ENCODE peak calls at places on chromosomes 2 and 18, in eight cellular contexts. C is HCT116, W is neural progenitor cell, S is hepatocyte, Z is SK-N-SH, D is PC-3, O is OCI-LY7, E is MM.1S. K is an unnamed sample. For H3K9me3, the result is how much of the 10 kb centered on the place peaks cover.

GRCh38 chr2:176114120-176114929 is 2.3 kb upstream of the HOXD10 start:
- DNase-seq in S (no peak), C (no peak), O (no peak), E (no peak), D (peak), Z (no peak), W (no peak), K (peak)

GRCh38 chr18:61797691-61798590 is 94.9 kb downstream of the RNF152 start:
- DNase-seq in C (no peak), Z (peak), D (no peak), W (no peak), E (no peak), S (no peak), O (no peak), K (no peak)

GRCh38 chr2:132037527-132038178 is 124.1 kb downstream of the ANKRD30BL start:
- DNase-seq in E (peak), D (no peak), S (peak), C (no peak), W (peak), Z (peak), O (peak), K (peak)

GRCh38 chr2:28579606-28580005 is 83.7 kb downstream of the PLB1 start:
- DNase-seq in Z (no peak), D (no peak), C (no peak), E (no peak), W (no peak), O (no peak), S (no peak), K (no peak)

GRCh38 chr2:133605031-133605773 is 36.9 kb upstream of the NCKAP5 start:
- DNase-seq in C (no peak), S (no peak), E (no peak), Z (no peak), D (no peak), O (no peak), W (peak), K (peak)

GRCh38 chr2:241970711-241971110 is 101.2 kb downstream of the RTP5 start:
- DNase-seq in D (no peak), O (no peak), Z (no peak), E (no peak), W (no peak), C (no peak), S (no peak), K (no peak)

GRCh38 chr2:45713591-45713990 is 62.1 kb downstream of the PRKCE start:
- DNase-seq in O (no peak), D (no peak), C (no peak), W (no peak), Z (no peak), S (no peak), E (peak), K (no peak)

GRCh38 chr2:191582355-191582754 is 95.6 kb upstream of the NABP1 start:
- DNase-seq in D (peak), W (no peak), C (no peak), O (no peak), Z (no peak), E (no peak), S (no peak), K (peak)

GRCh38 chr2:239142806-239143205 is 258.0 kb downstream of the HDAC4 start:
- DNase-seq in S (no peak), D (no peak), W (no peak), O (no peak), E (no peak), Z (no peak), C (no peak), K (peak)

GRCh38 chr2:33873206-33873605 is 274.1 kb upstream of the FAM98A start:
- DNase-seq in C (no peak), E (no peak), O (no peak), W (no peak), Z (no peak), D (no peak), S (no peak), K (no peak)

GRCh38 chr2:32825291-32825712 is 121.5 kb upstream of the LTBP1 start:
- DNase-seq in S (peak), W (no peak), O (no peak), D (peak), E (no peak), C (no peak), Z (peak), K (peak)

GRCh38 chr2:28161466-28161865 is 231.2 kb upstream of the FOSL2 start:
- DNase-seq in S (no peak), D (no peak), O (no peak), C (no peak), W (no peak), E (no peak), Z (no peak), K (peak)

GRCh38 chr2:46794693-46795317 is 120.8 kb downstream of the MCFD2 start:
- DNase-seq in Z (no peak), C (no peak), S (no peak), W (no peak), E (no peak), D (peak), O (no peak), K (no peak)

GRCh38 chr2:172580544-172580943 is 24.7 kb downstream of the PDK1 start:
- DNase-seq in D (no peak), W (no peak), S (no peak), E (no peak), O (no peak), C (no peak), Z (no peak), K (no peak)
- H3K9me3 ChIP-seq in D (under half), W (under half), S (under half), E (under half), O (under half), C (under half), Z (under half), K (under half)

GRCh38 chr18:43405097-43405496 is 127.8 kb upstream of the SYT4 start:
- DNase-seq in E (no peak), O (no peak), C (no peak), W (no peak), Z (no peak), D (no peak), S (peak), K (no peak)
- TF ChIP-seq EZH2phosphoT487 in E (no peak), O (no peak), C (no peak), W (no peak), Z (no peak), D (no peak), S (no peak), K (no peak)

GRCh38 chr2:24894750-24895149 is 25.3 kb downstream of the ADCY3 start:
- DNase-seq in Z (no peak), S (no peak), E (no peak), D (no peak), C (no peak), W (no peak), O (no peak), K (peak)

GRCh38 chr2:24891201-24891600 is 28.8 kb downstream of the ADCY3 start:
- DNase-seq in Z (no peak), W (no peak), E (no peak), S (no peak), C (no peak), D (peak), O (no peak), K (no peak)

GRCh38 chr2:24893934-24894333 is 26.1 kb downstream of the ADCY3 start:
- DNase-seq in D (peak), O (no peak), S (no peak), E (no peak), C (no peak), W (no peak), Z (no peak), K (peak)

GRCh38 chr2:24888177-24888576 is 31.9 kb downstream of the ADCY3 start:
- DNase-seq in W (no peak), C (no peak), O (no peak), Z (no peak), D (no peak), E (no peak), S (no peak), K (no peak)

DNA sequence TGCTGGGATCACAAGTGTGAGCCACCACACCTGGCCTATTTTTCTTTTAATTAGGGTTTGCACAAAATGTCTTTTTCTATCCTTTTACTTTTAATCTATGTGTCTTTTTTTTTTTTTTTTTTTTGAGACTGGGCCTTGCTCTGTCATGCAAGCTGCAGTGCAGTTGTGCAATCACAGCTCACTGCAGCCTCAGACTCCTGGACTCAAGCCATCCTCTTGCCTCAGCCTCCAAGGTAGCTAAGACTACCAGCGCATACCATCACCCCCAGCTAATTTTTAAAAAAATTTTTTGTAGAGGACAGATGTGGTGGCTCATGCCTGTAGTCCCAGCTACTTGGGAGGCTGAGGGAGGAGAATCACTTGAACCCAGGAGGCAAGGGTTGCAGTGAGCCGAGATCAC is 27.1 kb downstream of the ADCY3 start:
- DNase-seq in O (no peak), E (no peak), W (no peak), Z (no peak), D (peak), S (no peak), C (no peak), K (peak)
- H3K9me3 ChIP-seq in O (under half), E (under half), W (under half), Z (under half), D (under half), S (under half), C (under half), K (under half)

GRCh38 chr2:69436594-69436936 is 670 bp downstream of the NFU1 start:
- DNase-seq in W (no peak), C (no peak), E (peak), Z (no peak), O (peak), D (peak), S (peak), K (peak)
- TF ChIP-seq EZH2phosphoT487 in W (no peak), C (no peak), E (no peak), Z (no peak), O (no peak), D (no peak), S (no peak), K (no peak)

GRCh38 chr2:128469875-128470274 is 151.2 kb upstream of the HS6ST1 start:
- DNase-seq in W (no peak), E (no peak), O (no peak), Z (no peak), S (no peak), C (no peak), D (no peak), K (no peak)
- H3K9me3 ChIP-seq in W (under half), E (under half), O (under half), Z (under half), S (under half), C (under half), D (under half), K (under half)

GRCh38 chr18:9057646-9058045 is 44.9 kb upstream of the NDUFV2 start:
- DNase-seq in Z (no peak), D (no peak), O (no peak), S (no peak), C (no peak), W (no peak), E (no peak), K (no peak)

GRCh38 chr18:9058426-9058825 is 44.1 kb upstream of the NDUFV2 start:
- DNase-seq in S (no peak), E (no peak), C (no peak), D (no peak), W (no peak), Z (peak), O (no peak), K (no peak)

GRCh38 chr18:9053814-9054213 is 48.7 kb upstream of the NDUFV2 start:
- DNase-seq in W (no peak), D (no peak), E (no peak), O (no peak), S (no peak), C (no peak), Z (no peak), K (no peak)

GRCh38 chr18:9055626-9056025 is 46.9 kb upstream of the NDUFV2 start:
- DNase-seq in D (no peak), Z (no peak), O (no peak), S (no peak), W (no peak), C (no peak), E (no peak), K (no peak)

GRCh38 chr18:9055185-9055584 is 47.3 kb upstream of the NDUFV2 start:
- DNase-seq in D (peak), E (peak), Z (peak), C (peak), W (no peak), O (no peak), S (no peak), K (peak)
- TF ChIP-seq EZH2phosphoT487 in D (no peak), E (no peak), Z (no peak), C (no peak), W (no peak), O (no peak), S (no peak), K (no peak)

GRCh38 chr18:26546875-26547301 is 1.5 kb downstream of the KCTD1 start:
- DNase-seq in Z (peak), W (peak), O (no peak), E (no peak), D (no peak), S (no peak), C (no peak), K (no peak)
- H3K9me3 ChIP-seq in Z (under half), W (under half), O (under half), E (under half), D (under half), S (under half), C (under half), K (under half)

K was measured in GM23248.